ENCODE peak calls at places on chromosomes 5 and 9, in four cellular contexts. U is H1, Q is IMR-90, B is mesendoderm. W is an unnamed sample.

GRCh38 chr5:165066751-165067150 is 1561.3 kb downstream of the MAT2B start:
- DNase-seq in U (no peak), B (no peak), Q (no peak), W (no peak)

GRCh38 chr5:51383494-51384081 is 340 bp downstream of the ISL1 start:
- DNase-seq in Q (no peak), B (peak; percentile 83), U (no peak), W (peak; percentile 30)

GRCh38 chr5:127826011-127826410 is 122.8 kb downstream of the CCDC192 start:
- DNase-seq in Q (peak; percentile 78), B (no peak), U (no peak), W (no peak)

GRCh38 chr5:52893105-52893504 is 96.0 kb upstream of the ITGA2 start:
- DNase-seq in B (no peak), Q (peak; percentile 90), U (no peak), W (no peak)

GRCh38 chr9:136527721-136528710 is 17.8 kb downstream of the NOTCH1 start:
- DNase-seq in Q (no peak), B (no peak), U (no peak), W (no peak)

GRCh38 chr9:31336391-31336790 is 1048.1 kb upstream of the ACO1 start:
- DNase-seq in U (no peak), Q (no peak), B (no peak), W (no peak)

GRCh38 chr5:78811121-78811832 is 162.7 kb upstream of the LHFPL2 start:
- DNase-seq in U (no peak), Q (no peak), B (no peak), W (no peak)

GRCh38 chr5:106121972-106122605 is 1548.6 kb downstream of the EFNA5 start:
- DNase-seq in U (no peak), Q (peak; percentile 4), B (peak; percentile 61), W (no peak)

GRCh38 chr5:32909207-32909606 is 198.1 kb downstream of the NPR3 start:
- DNase-seq in U (no peak), Q (peak; percentile 63), B (no peak), W (no peak)

GRCh38 chr9:128102861-128103588 is 24.5 kb downstream of the PTGES2 start:
- DNase-seq in U (no peak), B (no peak), Q (no peak), W (no peak)

GRCh38 chr5:136511046-136511445 is 145.7 kb upstream of the TRPC7 start:
- DNase-seq in Q (no peak), B (peak; percentile 37), U (no peak), W (no peak)

GRCh38 chr9:137411670-137412380 is 11.1 kb downstream of the EXD3 start:
- DNase-seq in Q (peak; percentile 94), B (no peak), U (no peak), W (no peak)

GRCh38 chr5:31036407-31036806 is 157.1 kb upstream of the CDH6 start:
- DNase-seq in Q (peak; percentile 84), U (no peak), B (no peak), W (no peak)

GRCh38 chr9:18473551-18474279 is at the start of gene ADAMTSL1:
- DNase-seq in U (peak; percentile 56), Q (peak; percentile 72), B (peak; percentile 93), W (peak; percentile 74)

DNA sequence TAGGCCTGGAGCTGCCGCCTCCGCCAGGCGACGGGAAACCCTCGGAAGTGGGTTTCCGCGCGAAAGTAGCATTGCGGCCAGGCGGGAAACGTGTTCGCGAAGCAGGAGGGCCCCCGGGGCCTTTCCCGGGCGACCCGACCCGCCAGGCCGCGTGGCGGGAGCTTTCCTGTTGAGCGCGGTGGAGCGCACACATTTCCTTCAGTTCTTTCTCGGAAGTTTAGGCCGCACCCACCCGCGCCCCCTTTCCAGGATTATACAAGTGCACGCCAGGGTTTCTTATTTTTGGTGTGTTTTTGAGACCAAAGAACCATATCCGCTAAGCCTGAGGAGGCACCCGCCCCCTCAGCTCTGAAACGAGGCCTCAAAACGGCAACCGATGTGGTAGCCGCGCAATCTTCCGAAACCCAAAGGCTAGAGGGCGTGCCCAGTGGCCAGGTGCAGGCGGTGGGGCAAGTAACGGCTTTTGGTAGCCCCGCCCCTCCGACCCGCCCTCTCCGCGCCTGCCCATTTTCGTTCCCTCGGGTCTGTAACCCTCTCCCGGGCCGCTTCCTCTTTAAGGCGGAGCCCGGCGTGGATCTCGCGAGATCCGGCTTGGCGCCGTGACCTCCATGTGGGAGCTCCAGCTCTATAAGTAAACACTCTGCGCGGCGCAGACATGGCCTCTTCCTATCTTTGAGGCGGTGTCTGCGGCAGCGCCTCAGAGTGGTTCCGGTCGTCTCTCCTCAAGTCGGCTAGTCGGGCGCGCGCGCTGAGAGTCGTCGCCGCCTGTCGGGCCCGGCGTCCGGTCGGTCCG is at the start of gene UHRF2:
- DNase-seq in B (peak; percentile 99), U (peak; percentile 95), Q (peak; percentile 97), W (peak; percentile 97)
- H2BK15ac ChIP-seq in B (no peak within 1 kb of the TSS), U (no peak within 1 kb of the TSS), Q (no peak within 1 kb of the TSS), W (peak within 1 kb of the TSS; percentile 4)

GRCh38 chr9:8384126-8384525 is 584.5 kb upstream of the DMAC1 start:
- DNase-seq in U (no peak), Q (no peak), B (no peak), W (no peak)

GRCh38 chr9:8388132-8388531 is 588.6 kb upstream of the DMAC1 start:
- DNase-seq in U (no peak), B (no peak), Q (no peak), W (no peak)

GRCh38 chr9:8382777-8383527 is 583.4 kb upstream of the DMAC1 start:
- DNase-seq in Q (no peak), U (no peak), B (no peak), W (no peak)

DNA sequence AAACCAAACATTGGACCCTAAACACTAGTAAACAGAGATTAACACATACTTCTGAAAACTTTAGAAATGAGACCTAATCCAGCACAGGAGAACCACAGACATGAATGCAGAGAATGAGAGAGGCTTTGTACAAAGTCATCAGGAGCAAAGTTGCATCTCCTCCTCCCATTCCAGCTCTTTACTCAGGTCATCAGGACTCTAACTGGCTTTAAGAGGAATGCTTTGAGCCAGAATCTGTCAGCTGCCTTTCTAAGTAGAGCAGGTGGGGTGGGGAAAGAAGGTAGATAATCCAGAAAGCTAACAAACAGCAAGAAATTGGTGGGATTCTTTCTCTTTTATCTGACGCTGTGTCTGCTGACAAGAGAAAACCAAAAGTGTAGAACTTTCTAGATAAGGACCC is 582.7 kb upstream of the DMAC1 start:
- DNase-seq in U (no peak), B (peak; percentile 31), Q (no peak), W (no peak)
- H2BK15ac ChIP-seq in U (no peak overlapping the region), B (no peak overlapping the region), Q (no peak overlapping the region), W (no peak overlapping the region)

GRCh38 chr9:129139233-129139992 is 28.2 kb downstream of the PTPA start:
- DNase-seq in U (peak; percentile 60), Q (peak; percentile 84), B (peak; percentile 93), W (peak; percentile 82)
- H2BK15ac ChIP-seq in U (peak overlapping the region; percentile 99), Q (peak overlapping the region; percentile 92), B (no peak overlapping the region), W (no peak overlapping the region)

GRCh38 chr9:95458666-95459065 is 58.1 kb downstream of the PTCH1 start:
- DNase-seq in U (no peak), B (no peak), Q (no peak), W (no peak)

GRCh38 chr9:95461448-95462381 is 55.1 kb downstream of the PTCH1 start:
- DNase-seq in U (no peak), Q (no peak), B (no peak), W (no peak)

GRCh38 chr9:95459218-95459617 is 57.6 kb downstream of the PTCH1 start:
- DNase-seq in Q (no peak), U (no peak), B (peak; percentile 77), W (no peak)

GRCh38 chr9:95460627-95461164 is 56.1 kb downstream of the PTCH1 start:
- DNase-seq in B (peak; percentile 23), U (no peak), Q (no peak), W (no peak)

GRCh38 chr9:95459867-95460626 is 56.7 kb downstream of the PTCH1 start:
- DNase-seq in U (no peak), Q (peak; percentile 41), B (no peak), W (no peak)
- H2BK15ac ChIP-seq in U (no peak overlapping the region), Q (peak overlapping the region; percentile 62), B (no peak overlapping the region), W (no peak overlapping the region)

DNA sequence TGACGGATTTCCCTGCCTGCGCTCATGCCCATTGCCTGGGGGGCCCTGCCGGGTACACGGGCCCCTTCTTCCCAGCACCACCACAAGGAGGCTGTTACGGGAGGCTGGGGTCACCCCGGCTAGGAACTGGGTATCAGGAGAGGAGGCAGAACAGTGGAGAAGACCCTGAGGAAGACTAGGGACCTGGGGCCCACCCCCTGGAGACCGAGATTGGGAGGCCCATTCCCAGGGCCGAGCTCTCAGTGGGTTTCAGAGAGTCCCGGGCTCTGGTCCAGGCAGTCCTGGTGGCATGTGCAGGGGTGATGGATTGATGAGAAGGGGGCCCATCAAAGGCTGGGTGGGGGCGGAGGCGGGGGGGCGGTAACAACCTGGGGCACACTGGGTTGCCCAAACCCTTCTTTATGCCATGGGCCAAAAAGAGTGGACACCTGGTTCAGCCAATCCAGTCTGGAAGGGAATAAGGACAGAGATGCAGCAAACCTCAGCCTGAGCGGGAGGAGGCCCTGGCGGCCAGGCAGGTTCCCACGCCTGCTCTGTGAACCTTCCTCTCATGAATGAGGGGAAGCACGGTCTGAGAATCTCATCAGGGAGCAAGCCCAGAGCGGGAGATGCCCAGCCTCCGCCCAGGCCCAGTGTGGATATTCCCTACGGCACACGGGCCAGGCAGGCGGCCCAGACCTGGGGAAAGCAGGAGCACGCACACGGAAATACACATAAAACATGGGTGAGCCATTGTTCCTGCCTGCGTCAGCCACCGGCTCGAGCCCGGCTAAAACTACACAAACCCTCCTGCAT is 785 bp upstream of the P4HA2 start:
- DNase-seq in U (no peak), B (no peak), Q (no peak), W (no peak)
- H2BK15ac ChIP-seq in U (no peak overlapping the region), B (no peak overlapping the region), Q (no peak overlapping the region), W (peak overlapping the region; percentile 62)

W was measured in neuronal stem cell.